ENCODE peak calls at places on chromosome 11, in seven cellular contexts. U is astrocyte of the cerebellum; K is CD8-positive, alpha-beta T cell; P is cardiac muscle cell; G is fibroblast of mammary gland; F is left ventricle myocardium inferior; Z is K562. B is an unnamed sample.

GRCh38 chr11:130911306-130911705 is 5.0 kb downstream of the SNX19 start:
- DNase-seq in U (no peak), K (no peak), P (no peak), G (no peak), F (no peak), Z (no peak), B (no peak)

GRCh38 chr11:22234743-22235142 is 41.9 kb downstream of the ANO5 start:
- DNase-seq in U (no peak), K (no peak), P (no peak), G (no peak), F (no peak), Z (no peak), B (no peak)

GRCh38 chr11:10307411-10308207 is 2.7 kb downstream of the ADM start:
- DNase-seq in U (peak), K (peak), P (peak), G (peak), F (peak), Z (peak), B (peak)

GRCh38 chr11:107713009-107713408 is 1.2 kb upstream of the SLN start:
- DNase-seq in U (no peak), K (no peak), P (no peak), G (no peak), F (no peak), Z (no peak), B (no peak)

GRCh38 chr11:78476066-78476465 is 58.4 kb upstream of the GAB2 start:
- DNase-seq in U (no peak), K (no peak), P (no peak), G (peak), F (no peak), Z (no peak), B (no peak)

GRCh38 chr11:70825893-70826540 is 426.4 kb downstream of the SHANK2 start:
- DNase-seq in U (no peak), K (no peak), P (no peak), G (no peak), F (no peak), Z (no peak), B (no peak)

GRCh38 chr11:75520688-75521087 is 5.1 kb downstream of the GDPD5 start:
- DNase-seq in U (no peak), K (no peak), P (no peak), G (no peak), F (no peak), Z (no peak), B (no peak)

GRCh38 chr11:72216638-72217037 is at the start of gene FOLR2:
- DNase-seq in U (no peak), K (no peak), P (no peak), G (no peak), F (no peak), Z (no peak), B (no peak)

GRCh38 chr11:68009391-68010000 is 631 bp upstream of the ALDH3B1 start:
- DNase-seq in U (no peak), K (no peak), P (no peak), G (peak), F (no peak), Z (no peak), B (peak)

DNA sequence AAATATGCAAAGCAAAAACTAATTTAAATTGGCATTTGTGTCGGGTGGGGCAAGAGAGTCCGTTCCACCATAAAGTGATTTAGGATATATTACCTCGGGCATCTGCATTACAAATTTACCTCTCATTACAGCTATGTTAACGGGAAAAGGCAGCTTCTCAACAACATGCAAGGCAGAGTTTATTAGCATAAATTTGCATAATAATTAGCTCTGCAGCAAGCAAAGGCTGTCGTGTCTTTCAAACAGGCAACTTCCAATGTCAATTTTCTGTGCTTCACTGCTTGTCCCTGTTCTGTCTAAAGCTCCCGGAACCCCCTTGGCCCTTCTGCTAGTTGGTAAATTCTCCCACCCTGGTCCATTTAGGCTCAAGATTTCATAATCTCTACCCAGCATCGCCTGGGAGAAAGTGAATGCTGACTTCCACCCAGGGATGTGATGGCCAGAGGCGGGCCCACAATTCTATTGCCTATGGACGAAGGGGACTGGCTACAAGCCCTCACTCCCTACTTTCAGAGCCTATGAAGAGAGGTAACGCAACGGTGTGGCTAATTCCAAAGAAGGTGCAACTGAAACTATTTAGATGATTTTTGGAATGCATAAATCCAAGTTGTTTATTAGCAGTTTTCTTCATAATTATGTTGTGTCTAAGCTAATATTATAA is 462.1 kb downstream of the OPCML start:
- DNase-seq in U (no peak), K (no peak), P (no peak), G (no peak), F (no peak), Z (no peak), B (no peak)
- H3K4me3 ChIP-seq in U (no peak), K (no peak), P (no peak), G (no peak), F (no peak), Z (no peak), B (no peak)

GRCh38 chr11:65060913-65061408 is 2.6 kb upstream of the NAALADL1 start:
- DNase-seq in U (no peak), K (no peak), P (peak), G (peak), F (no peak), Z (no peak), B (no peak)
- TF ChIP-seq CTCF in U (peak), K (no peak), P (peak), G (peak), F (no peak), Z (peak), B (no peak)

DNA sequence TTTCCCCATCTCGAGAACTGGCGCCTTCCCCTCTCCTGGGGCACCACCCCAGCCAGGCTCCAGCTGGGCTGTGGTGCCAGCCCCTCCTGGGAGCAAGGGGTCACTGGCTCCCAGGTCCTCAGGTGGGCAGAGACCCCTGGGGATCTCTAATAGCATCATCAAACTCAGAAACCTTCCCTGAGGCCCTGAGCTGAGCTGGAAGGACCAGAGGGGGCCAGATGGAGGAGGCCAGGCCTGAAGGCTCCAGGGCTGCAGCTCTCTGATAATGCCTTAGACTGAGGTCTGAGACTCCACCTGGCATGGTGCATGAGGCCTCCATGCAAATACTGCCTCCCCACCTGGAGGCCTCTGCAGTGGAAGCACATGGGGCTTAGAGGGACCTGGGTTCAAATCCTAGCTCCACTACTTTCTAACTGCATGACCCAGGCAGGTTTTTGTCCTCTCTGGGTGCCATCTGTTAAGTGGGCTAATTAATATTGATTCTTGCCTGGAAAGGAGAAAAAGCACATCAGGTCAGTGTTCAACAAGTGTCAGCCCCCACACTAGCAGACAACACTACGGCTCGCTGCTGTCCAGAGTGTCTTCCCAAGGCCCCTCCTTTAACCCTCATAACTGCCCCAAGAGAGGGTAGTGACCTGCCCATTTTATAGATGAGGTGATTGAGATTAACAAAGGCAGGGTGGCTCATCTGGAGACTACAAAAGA is 1.5 kb downstream of the MAPK8IP1 start:
- DNase-seq in U (no peak), K (no peak), P (no peak), G (no peak), F (no peak), Z (no peak), B (no peak)
- H3K4me3 ChIP-seq in U (no peak), K (no peak), P (no peak), G (no peak), F (no peak), Z (no peak), B (peak)

GRCh38 chr11:118610773-118611432 is 3.5 kb downstream of the PHLDB1 start:
- DNase-seq in U (no peak), K (peak), P (peak), G (peak), F (peak), Z (peak), B (no peak)
- TF ChIP-seq CTCF in U (peak), K (peak), P (peak), G (peak), F (peak), Z (peak), B (peak)

DNA sequence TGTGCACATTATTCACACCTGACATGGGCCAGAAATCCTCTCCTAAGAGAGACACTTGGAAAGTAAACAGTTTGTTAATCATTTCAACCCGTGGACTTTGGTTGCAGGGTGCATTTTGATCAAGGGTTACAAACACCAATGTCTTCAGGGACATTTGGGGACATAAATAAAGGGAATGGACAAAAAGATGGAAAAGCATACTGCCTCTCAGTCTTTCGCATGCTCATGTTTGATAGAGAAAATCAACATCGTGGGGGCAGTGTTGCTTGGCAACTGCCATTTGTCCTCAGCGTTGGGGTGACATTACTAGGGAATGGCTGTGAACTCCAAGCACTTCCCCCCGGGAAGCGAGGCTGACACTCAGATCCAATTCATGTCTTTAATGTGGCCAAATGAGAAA is 114.7 kb upstream of the OR4B1 start:
- DNase-seq in U (no peak), K (no peak), P (no peak), G (no peak), F (no peak), Z (no peak), B (no peak)
- H3K4me3 ChIP-seq in U (no peak), K (no peak), P (no peak), G (no peak), F (no peak), Z (no peak), B (no peak)